ENCODE peak calls at places on chromosomes 12 and 14, in six cellular contexts. X is pancreas, Q is fibroblast of lung, H is tibial artery, S is PC-3, Z is Caco-2. K is an unnamed sample. For H3K4me1, the result is how much of the 10 kb centered on the place peaks cover.

GRCh38 chr12:42144424-42145196 is at the start of gene GXYLT1:
- DNase-seq in X (peak), Q (peak), H (peak), S (peak), Z (peak), K (peak)

GRCh38 chr14:92473261-92473946 is 40.2 kb upstream of the RIN3 start:
- DNase-seq in X (no peak), Q (peak), H (peak), S (no peak), Z (no peak), K (peak)

GRCh38 chr12:75694891-75695290 is 183.5 kb upstream of the KRR1 start:
- DNase-seq in X (no peak), Q (peak), H (no peak), S (peak), Z (no peak), K (no peak)

GRCh38 chr12:19546611-19547162 is 107.4 kb downstream of the AEBP2 start:
- DNase-seq in X (no peak), Q (peak), H (peak), S (no peak), Z (no peak), K (no peak)

GRCh38 chr12:116241157-116241772 is 36.2 kb downstream of the MED13L start:
- DNase-seq in X (no peak), Q (no peak), H (no peak), S (peak), Z (no peak), K (no peak)

GRCh38 chr14:24032727-24033418 is 18.9 kb upstream of the CARMIL3 start:
- DNase-seq in X (no peak), Q (peak), H (peak), S (peak), Z (no peak), K (no peak)

GRCh38 chr14:68523326-68523610 is 269.6 kb downstream of the ZFP36L1 start:
- DNase-seq in X (no peak), Q (no peak), H (no peak), S (no peak), Z (no peak), K (no peak)

GRCh38 chr12:49643961-49644619 is 20.7 kb downstream of the PRPF40B start:
- DNase-seq in X (peak), Q (no peak), H (no peak), S (no peak), Z (no peak), K (peak)

GRCh38 chr12:53504004-53504920 is 3.0 kb downstream of the NPFF start:
- DNase-seq in X (no peak), Q (no peak), H (no peak), S (no peak), Z (no peak), K (no peak)

GRCh38 chr12:102095677-102096263 is 24.1 kb downstream of the NUP37 start:
- DNase-seq in X (no peak), Q (peak), H (no peak), S (peak), Z (peak), K (no peak)

GRCh38 chr14:51293149-51293925 is 53.3 kb downstream of the TMX1 start:
- DNase-seq in X (no peak), Q (peak), H (peak), S (no peak), Z (no peak), K (peak)

GRCh38 chr12:85923767-85924331 is 49.8 kb downstream of the NTS start:
- DNase-seq in X (no peak), Q (peak), H (no peak), S (peak), Z (no peak), K (no peak)

GRCh38 chr12:23834076-23834475 is 115.4 kb downstream of the SOX5 start:
- DNase-seq in X (no peak), Q (peak), H (no peak), S (no peak), Z (no peak), K (no peak)

GRCh38 chr14:100577321-100577985 is 9.8 kb downstream of the BEGAIN start:
- DNase-seq in X (peak), Q (no peak), H (no peak), S (no peak), Z (no peak), K (no peak)

GRCh38 chr14:55585854-55586253 is 5.8 kb downstream of the KTN1 start:
- DNase-seq in X (no peak), Q (peak), H (no peak), S (peak), Z (no peak), K (no peak)

GRCh38 chr14:89794096-89794495 is 160.4 kb downstream of the EFCAB11 start:
- DNase-seq in X (no peak), Q (no peak), H (peak), S (no peak), Z (no peak), K (peak)

GRCh38 chr12:23193552-23193951 is 568.6 kb downstream of the ETNK1 start:
- DNase-seq in X (no peak), Q (no peak), H (no peak), S (no peak), Z (no peak), K (no peak)

GRCh38 chr12:117662220-117662619 is 300.8 kb upstream of the NOS1 start:
- DNase-seq in X (no peak), Q (no peak), H (no peak), S (no peak), Z (no peak), K (no peak)

GRCh38 chr14:99415496-99416281 is 65.0 kb downstream of the SETD3 start:
- DNase-seq in X (no peak), Q (peak), H (peak), S (peak), Z (peak), K (no peak)

GRCh38 chr12:111598637-111599458 is at the start of gene ATXN2:
- DNase-seq in X (peak), Q (no peak), H (peak), S (peak), Z (no peak), K (peak)

GRCh38 chr12:98492580-98493140 is 22.7 kb upstream of the TMPO start:
- DNase-seq in X (no peak), Q (no peak), H (no peak), S (no peak), Z (no peak), K (no peak)

GRCh38 chr14:31770271-31770670 is 209.1 kb downstream of the NUBPL start:
- DNase-seq in X (no peak), Q (peak), H (peak), S (no peak), Z (no peak), K (no peak)

GRCh38 chr14:91496790-91497189 is 13.3 kb downstream of the PPP4R3A start:
- DNase-seq in X (no peak), Q (no peak), H (no peak), S (no peak), Z (no peak), K (no peak)

GRCh38 chr14:70619708-70620107 is 19.3 kb upstream of the MED6 start:
- DNase-seq in X (no peak), Q (no peak), H (no peak), S (peak), Z (no peak), K (no peak)

GRCh38 chr12:64780531-64781373 is 21.5 kb upstream of the GNS start:
- DNase-seq in X (peak), Q (peak), H (no peak), S (peak), Z (peak), K (peak)

GRCh38 chr12:116559330-116560080 is at the start of gene MAP1LC3B2:
- DNase-seq in X (peak), Q (peak), H (peak), S (peak), Z (peak), K (peak)

GRCh38 chr12:20455001-20455706 is 86.8 kb downstream of the PDE3A start:
- DNase-seq in X (no peak), Q (peak), H (no peak), S (no peak), Z (no peak), K (no peak)

GRCh38 chr12:125346361-125346760 is 281.1 kb downstream of the AACS start:
- DNase-seq in X (no peak), Q (no peak), H (no peak), S (peak), Z (no peak), K (no peak)
- TF ChIP-seq CTCF in X (no peak), Q (no peak), H (no peak), S (peak), Z (no peak), K (no peak)

DNA sequence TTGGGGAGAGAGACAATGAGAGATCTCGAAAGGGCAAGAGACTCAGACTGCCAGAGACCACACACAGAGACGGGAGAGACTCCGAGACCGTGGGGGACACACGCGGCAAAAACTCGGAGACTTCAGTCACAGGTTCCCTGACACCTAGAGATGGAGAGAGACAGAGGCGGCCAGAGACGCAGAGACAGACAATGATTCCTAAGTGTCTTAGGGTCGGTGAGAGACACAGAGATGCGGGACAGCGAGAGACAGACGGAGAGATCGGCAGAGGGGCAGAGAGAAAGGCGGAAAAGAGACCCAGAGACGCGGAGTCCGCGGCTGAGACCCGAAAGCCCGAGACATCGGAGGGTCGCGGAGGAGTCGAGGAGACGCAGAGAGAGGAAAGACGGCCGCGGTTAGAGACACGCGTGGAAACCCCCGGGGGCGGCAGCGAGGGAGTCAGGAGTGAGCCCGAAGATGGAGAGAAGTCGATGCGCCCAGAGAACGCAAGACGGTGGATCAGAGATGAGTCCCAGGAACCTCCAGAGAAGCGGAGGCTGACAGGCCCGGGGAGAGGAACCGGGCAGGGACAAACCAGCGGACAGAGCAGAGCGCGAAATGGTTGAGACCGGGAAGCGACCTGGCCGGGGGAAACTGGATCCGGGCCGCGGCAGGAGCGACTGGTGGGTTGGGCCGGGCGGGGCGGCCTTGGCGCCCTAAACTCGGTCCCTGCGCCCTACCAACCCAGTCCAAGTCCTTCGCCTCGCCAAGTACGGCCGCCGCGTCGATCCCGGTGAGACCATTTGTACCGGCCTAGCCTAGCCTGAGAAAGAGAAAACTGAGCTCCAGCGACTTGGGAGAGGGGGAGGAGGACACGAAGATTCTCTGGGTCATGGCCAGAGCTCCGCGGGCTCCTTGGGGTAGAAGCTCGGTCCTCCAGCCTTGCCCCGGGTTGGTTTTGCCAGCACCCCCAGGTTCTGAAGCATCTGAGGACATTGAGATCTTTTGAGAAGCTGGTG is 7.6 kb downstream of the LHX5 start:
- DNase-seq in X (no peak), Q (no peak), H (no peak), S (peak), Z (no peak), K (no peak)
- H3K4me3 ChIP-seq in X (no peak), Q (no peak), H (no peak), S (peak), Z (no peak), K (peak)

GRCh38 chr12:52119398-52120254 is 40.1 kb downstream of the SMIM41 start:
- DNase-seq in X (peak), Q (peak), H (no peak), S (peak), Z (peak), K (peak)
- H3K4me1 ChIP-seq in X (under half), Q (under half), H (under half), S (under half), Z (under half), K (under half)

DNA sequence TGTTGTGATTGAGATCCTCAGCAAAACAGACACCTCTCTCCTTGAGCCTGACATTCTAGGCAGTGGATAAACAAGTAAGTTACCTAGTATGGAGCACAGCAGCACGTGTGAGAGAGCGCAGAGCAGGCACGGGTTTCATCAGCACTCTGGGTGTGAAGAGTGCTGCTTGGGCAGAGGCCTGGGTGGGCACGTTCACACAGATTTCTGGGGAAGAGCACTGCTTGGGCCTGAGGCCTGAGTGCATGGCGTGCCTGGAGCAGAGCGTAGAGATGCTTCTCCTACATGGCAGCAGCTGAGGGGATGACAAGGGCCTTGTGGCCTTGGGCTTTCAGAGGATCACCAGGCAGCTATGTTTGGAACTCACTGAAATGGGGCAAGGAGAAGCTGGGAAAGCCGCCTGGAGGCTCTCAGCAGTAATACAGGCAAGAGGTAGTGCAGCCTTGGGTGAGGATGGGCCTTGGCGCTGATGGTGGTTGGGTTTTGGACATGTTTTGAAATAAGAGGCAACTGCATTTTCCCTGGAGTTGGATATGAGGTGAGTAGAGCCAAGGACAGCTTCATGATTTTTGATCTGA is 17.6 kb downstream of the CKB start:
- DNase-seq in X (peak), Q (no peak), H (peak), S (no peak), Z (no peak), K (no peak)
- TF ChIP-seq CTCF in X (no peak), Q (no peak), H (no peak), S (peak), Z (no peak), K (no peak)

GRCh38 chr12:124655317-124656213 is 88.2 kb upstream of the NCOR2 start:
- DNase-seq in X (no peak), Q (peak), H (peak), S (no peak), Z (no peak), K (peak)
- H3K4me3 ChIP-seq in X (no peak), Q (no peak), H (peak), S (no peak), Z (no peak), K (peak)

GRCh38 chr12:124429535-124429934 is 134.6 kb downstream of the RFLNA start:
- DNase-seq in X (no peak), Q (no peak), H (no peak), S (no peak), Z (no peak), K (no peak)
- H3K4me1 ChIP-seq in X (under half), Q (under half), H (under half), S (under half), Z (under half), K (half or more)

GRCh38 chr14:103100281-103101121 is 6.0 kb downstream of the EXOC3L4 start:
- DNase-seq in X (peak), Q (no peak), H (no peak), S (no peak), Z (no peak), K (no peak)
- TF ChIP-seq CTCF in X (no peak), Q (no peak), H (no peak), S (no peak), Z (no peak), K (no peak)